ENCODE peak calls at places on chromosome 1, in six cellular contexts. G is Karpas-422, U is cardiac muscle cell, F is colonic mucosa, R is ascending aorta, M is uterus. Q is an unnamed sample. For H3K4me1 and H3K27me3, the result is how much of the 10 kb centered on the place peaks cover.

GRCh38 chr1:162695687-162696086 is 63.4 kb downstream of the DDR2 start:
- DNase-seq in R (no peak), G (no peak), U (no peak), M (no peak), F (no peak), Q (no peak)

GRCh38 chr1:51417496-51418383 is 87.4 kb upstream of the TTC39A start:
- DNase-seq in F (no peak), M (no peak), R (no peak), U (no peak), G (no peak), Q (no peak)

GRCh38 chr1:72848997-72849396 is 566.7 kb upstream of the NEGR1 start:
- DNase-seq in R (no peak), U (no peak), M (no peak), G (no peak), F (no peak), Q (no peak)

GRCh38 chr1:77424236-77424635 is 142.4 kb downstream of the AK5 start:
- DNase-seq in G (no peak), U (no peak), R (no peak), F (no peak), M (no peak), Q (no peak)

GRCh38 chr1:25811384-25812082 is 8.2 kb upstream of the MTFR1L start:
- DNase-seq in R (no peak), M (no peak), G (no peak), U (no peak), F (no peak), Q (no peak)

GRCh38 chr1:114156538-114157274 is 3.0 kb upstream of the SYT6 start:
- DNase-seq in R (no peak), F (no peak), U (peak), G (no peak), M (no peak), Q (no peak)

GRCh38 chr1:8113257-8114220 is 87.4 kb upstream of the ERRFI1 start:
- DNase-seq in U (no peak), R (no peak), F (no peak), G (no peak), M (no peak), Q (no peak)

GRCh38 chr1:9275567-9276034 is 17.1 kb upstream of the SPSB1 start:
- DNase-seq in F (peak), M (no peak), R (no peak), U (no peak), G (peak), Q (peak)

GRCh38 chr1:212315907-212316306 is 30.7 kb downstream of the PPP2R5A start:
- DNase-seq in U (no peak), G (peak), F (peak), M (no peak), R (no peak), Q (no peak)

DNA sequence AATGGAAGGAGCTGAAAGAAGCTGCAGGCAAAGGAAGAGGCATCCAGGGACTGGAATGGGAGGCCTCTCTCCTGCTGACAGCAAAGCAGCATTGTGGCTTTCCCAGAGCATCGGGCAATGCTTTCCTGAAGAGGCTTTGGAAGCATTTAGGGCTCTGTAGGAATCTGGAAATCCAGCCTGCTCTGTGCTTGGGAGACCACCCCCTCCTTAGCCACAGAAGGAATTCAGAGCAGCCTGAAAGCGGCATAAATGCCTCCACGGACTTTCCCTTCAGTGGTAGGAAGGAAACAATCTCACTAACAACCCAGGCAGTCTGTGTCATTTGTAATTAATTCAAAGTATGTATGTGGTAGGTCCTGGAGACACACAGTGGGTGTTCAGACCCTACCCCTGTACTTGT is 55.4 kb upstream of the GNG12 start:
- DNase-seq in M (no peak), F (no peak), G (no peak), R (no peak), U (peak), Q (peak)
- H3K4me1 ChIP-seq in M (under half), F (under half), G (under half), R (under half), U (under half), Q (half or more)

DNA sequence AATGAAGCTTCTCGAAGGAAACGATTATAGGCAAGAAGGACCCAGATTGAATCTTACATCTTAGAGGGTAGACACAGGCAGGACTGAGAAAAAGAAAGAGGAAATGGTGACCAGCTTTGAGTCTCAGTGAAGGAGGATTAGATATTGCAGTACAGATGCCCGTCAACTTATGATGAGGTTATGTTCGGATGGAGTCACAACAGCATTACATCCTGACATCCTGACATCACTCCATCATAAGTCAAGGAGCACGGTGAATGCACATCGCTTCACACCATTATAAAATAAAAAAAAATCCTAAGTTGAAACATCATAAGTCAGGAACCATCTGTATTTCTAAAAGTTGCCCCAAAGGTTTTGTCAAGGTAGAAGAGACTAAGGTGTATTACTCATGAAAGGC is 312.3 kb upstream of the PLXNA2 start:
- DNase-seq in G (no peak), R (no peak), F (no peak), U (no peak), M (no peak), Q (no peak)
- H3K4me3 ChIP-seq in G (no peak), R (no peak), F (no peak), U (no peak), M (no peak), Q (no peak)

DNA sequence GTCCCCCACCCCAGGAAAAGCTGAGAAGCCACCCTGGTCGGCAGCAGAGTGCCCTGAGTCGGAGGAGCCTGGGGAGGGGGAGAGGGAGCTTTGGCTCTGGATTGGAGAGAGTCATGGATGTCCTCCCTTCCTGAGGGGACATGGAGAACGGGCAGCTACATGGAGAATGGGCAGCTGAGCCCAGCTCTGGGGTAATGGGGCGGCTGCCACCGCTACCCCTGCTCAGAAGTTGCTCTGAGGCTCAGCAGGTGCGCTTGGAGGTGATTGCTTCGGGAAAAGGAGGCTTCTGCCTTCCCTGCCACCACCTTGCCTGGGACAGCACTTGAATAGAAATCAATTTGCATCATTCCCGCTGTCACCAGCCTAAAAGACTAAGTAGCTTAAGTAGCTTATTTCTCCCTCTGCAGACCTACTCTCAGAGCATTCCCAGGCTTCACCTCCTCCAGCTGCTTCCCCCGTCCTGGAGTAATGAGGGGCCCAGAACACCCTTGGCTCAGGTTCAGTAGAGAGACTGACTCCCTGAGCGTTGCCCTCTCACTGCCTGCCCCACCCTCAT is 8.3 kb downstream of the DISP3 start:
- DNase-seq in U (no peak), M (no peak), G (no peak), F (no peak), R (no peak), Q (no peak)
- H3K27me3 ChIP-seq in U (under half), M (under half), G (under half), F (under half), R (under half), Q (half or more)

DNA sequence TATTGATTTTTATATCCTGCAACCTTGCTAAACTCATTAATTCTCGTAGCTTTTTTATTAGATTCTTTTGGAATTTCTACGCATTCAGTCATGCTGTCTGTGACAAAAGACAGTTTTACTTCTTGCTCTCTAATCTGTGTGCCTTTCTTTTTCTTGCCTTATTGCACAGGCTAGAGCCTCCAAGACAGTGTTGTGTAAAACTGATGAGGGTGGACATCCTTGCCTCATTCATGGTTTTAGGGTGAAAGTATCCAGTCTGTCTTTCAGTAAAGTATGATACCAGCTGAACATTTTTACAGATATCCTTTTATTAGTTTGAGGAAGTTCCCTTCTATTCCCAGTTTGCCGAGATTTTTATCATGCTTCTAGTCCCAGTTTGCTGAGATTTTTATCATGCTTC is 133.8 kb downstream of the HS2ST1 start:
- DNase-seq in G (no peak), M (no peak), U (no peak), R (no peak), F (no peak), Q (no peak)
- H3K4me1 ChIP-seq in G (under half), M (under half), U (under half), R (under half), F (under half), Q (under half)